ENCODE peak calls at places on chromosomes 16 and 17, in five cellular contexts. One of them, this sample, is unnamed.
A peak's percentile ranks its signal among the peaks of the same experiment; 100 is the strongest.

GRCh38 chr17:75087558-75088453 is at the start of gene SLC16A5:
- DNase-seq in IMR-90: peak; percentile 55
- DNase-seq in uterus: peak; percentile 90
- DNase-seq in endothelial cell: peak; percentile 96
- DNase-seq in dorsolateral prefrontal cortex: peak; percentile 30
- DNase-seq in this sample: peak; percentile 66

GRCh38 chr17:7557825-7558543 is 566 bp upstream of the TNFSF13 start:
- DNase-seq in IMR-90: peak; percentile 49
- DNase-seq in uterus: peak; percentile 86
- DNase-seq in endothelial cell: peak; percentile 66
- DNase-seq in dorsolateral prefrontal cortex: peak; percentile 68
- DNase-seq in this sample: peak; percentile 81

GRCh38 chr17:1110844-1111598 is 68.8 kb downstream of the ABR start:
- DNase-seq in uterus: peak; percentile 72
- DNase-seq in IMR-90: peak; percentile 91
- DNase-seq in endothelial cell: no peak
- DNase-seq in dorsolateral prefrontal cortex: peak; percentile 57
- DNase-seq in this sample: no peak

GRCh38 chr17:82320956-82321927 is 3.8 kb upstream of the CD7 start:
- DNase-seq in uterus: no peak
- DNase-seq in dorsolateral prefrontal cortex: no peak
- DNase-seq in endothelial cell: peak; percentile 66
- DNase-seq in IMR-90: no peak
- DNase-seq in this sample: peak; percentile 31

GRCh38 chr16:6016530-6017184 is 919.1 kb upstream of the EEF2KMT start:
- DNase-seq in dorsolateral prefrontal cortex: no peak
- DNase-seq in IMR-90: no peak
- DNase-seq in uterus: no peak
- DNase-seq in endothelial cell: peak; percentile 47
- DNase-seq in this sample: no peak

GRCh38 chr17:41505836-41506767 is 690 bp upstream of the KRT13 start:
- DNase-seq in IMR-90: no peak
- DNase-seq in endothelial cell: no peak
- DNase-seq in uterus: no peak
- DNase-seq in dorsolateral prefrontal cortex: no peak
- DNase-seq in this sample: no peak

GRCh38 chr16:73010150-73010676 is 37.7 kb downstream of the ZFHX3 start:
- DNase-seq in endothelial cell: no peak
- DNase-seq in uterus: no peak
- DNase-seq in dorsolateral prefrontal cortex: no peak
- DNase-seq in IMR-90: no peak
- DNase-seq in this sample: no peak

GRCh38 chr16:71893888-71894228 is 1.5 kb upstream of the IST1 start:
- DNase-seq in endothelial cell: no peak
- DNase-seq in IMR-90: no peak
- DNase-seq in uterus: no peak
- DNase-seq in dorsolateral prefrontal cortex: no peak
- DNase-seq in this sample: peak; percentile 71

GRCh38 chr16:29961479-29962343 is at the start of gene TMEM219:
- DNase-seq in uterus: peak; percentile 89
- DNase-seq in endothelial cell: peak; percentile 96
- DNase-seq in IMR-90: peak; percentile 83
- DNase-seq in dorsolateral prefrontal cortex: peak; percentile 84
- DNase-seq in this sample: peak; percentile 93

GRCh38 chr16:12235110-12235509 is 258.6 kb downstream of the SNX29 start:
- DNase-seq in endothelial cell: no peak
- DNase-seq in IMR-90: no peak
- DNase-seq in uterus: no peak
- DNase-seq in dorsolateral prefrontal cortex: peak; percentile 28
- DNase-seq in this sample: no peak

GRCh38 chr17:39036009-39036408 is 68.8 kb upstream of the FBXO47 start:
- DNase-seq in IMR-90: no peak
- DNase-seq in dorsolateral prefrontal cortex: no peak
- DNase-seq in uterus: no peak
- DNase-seq in endothelial cell: no peak
- DNase-seq in this sample: no peak

GRCh38 chr16:15043344-15043743 is 12.5 kb downstream of the NTAN1 start:
- DNase-seq in IMR-90: peak; percentile 25
- DNase-seq in dorsolateral prefrontal cortex: no peak
- DNase-seq in uterus: no peak
- DNase-seq in endothelial cell: no peak
- DNase-seq in this sample: no peak

GRCh38 chr16:54407596-54407995 is 121.0 kb upstream of the IRX3 start:
- DNase-seq in uterus: no peak
- DNase-seq in endothelial cell: no peak
- DNase-seq in dorsolateral prefrontal cortex: no peak
- DNase-seq in IMR-90: peak; percentile 1
- DNase-seq in this sample: no peak

GRCh38 chr17:1829189-1829578 is 518 bp downstream of the SMYD4 start:
- DNase-seq in endothelial cell: no peak
- DNase-seq in uterus: peak; percentile 33
- DNase-seq in dorsolateral prefrontal cortex: peak; percentile 19
- DNase-seq in IMR-90: no peak
- DNase-seq in this sample: peak; percentile 35

GRCh38 chr17:4936436-4936835 is 3.4 kb downstream of the SLC25A11 start:
- DNase-seq in uterus: no peak
- DNase-seq in IMR-90: no peak
- DNase-seq in dorsolateral prefrontal cortex: no peak
- DNase-seq in endothelial cell: no peak
- DNase-seq in this sample: no peak

GRCh38 chr16:76577003-76577402 is 299.8 kb downstream of the CNTNAP4 start:
- DNase-seq in uterus: no peak
- DNase-seq in IMR-90: no peak
- DNase-seq in endothelial cell: no peak
- DNase-seq in dorsolateral prefrontal cortex: no peak
- DNase-seq in this sample: no peak

GRCh38 chr17:63293310-63293709 is 152.8 kb downstream of the CYB561 start:
- DNase-seq in IMR-90: peak; percentile 72
- DNase-seq in dorsolateral prefrontal cortex: no peak
- DNase-seq in uterus: no peak
- DNase-seq in endothelial cell: no peak
- DNase-seq in this sample: no peak

GRCh38 chr17:27332052-27332403 is 38.1 kb downstream of the WSB1 start:
- DNase-seq in IMR-90: no peak
- DNase-seq in endothelial cell: no peak
- DNase-seq in uterus: no peak
- DNase-seq in dorsolateral prefrontal cortex: no peak
- DNase-seq in this sample: no peak

GRCh38 chr17:27336217-27336616 is 42.3 kb downstream of the WSB1 start:
- DNase-seq in endothelial cell: no peak
- DNase-seq in uterus: no peak
- DNase-seq in IMR-90: no peak
- DNase-seq in dorsolateral prefrontal cortex: no peak
- DNase-seq in this sample: no peak

GRCh38 chr17:27329146-27329805 is 35.4 kb downstream of the WSB1 start:
- DNase-seq in dorsolateral prefrontal cortex: no peak
- DNase-seq in IMR-90: no peak
- DNase-seq in endothelial cell: no peak
- DNase-seq in uterus: no peak
- DNase-seq in this sample: no peak

GRCh38 chr17:27333410-27333980 is 39.6 kb downstream of the WSB1 start:
- DNase-seq in uterus: no peak
- DNase-seq in dorsolateral prefrontal cortex: no peak
- DNase-seq in IMR-90: no peak
- DNase-seq in endothelial cell: no peak
- DNase-seq in this sample: no peak

DNA sequence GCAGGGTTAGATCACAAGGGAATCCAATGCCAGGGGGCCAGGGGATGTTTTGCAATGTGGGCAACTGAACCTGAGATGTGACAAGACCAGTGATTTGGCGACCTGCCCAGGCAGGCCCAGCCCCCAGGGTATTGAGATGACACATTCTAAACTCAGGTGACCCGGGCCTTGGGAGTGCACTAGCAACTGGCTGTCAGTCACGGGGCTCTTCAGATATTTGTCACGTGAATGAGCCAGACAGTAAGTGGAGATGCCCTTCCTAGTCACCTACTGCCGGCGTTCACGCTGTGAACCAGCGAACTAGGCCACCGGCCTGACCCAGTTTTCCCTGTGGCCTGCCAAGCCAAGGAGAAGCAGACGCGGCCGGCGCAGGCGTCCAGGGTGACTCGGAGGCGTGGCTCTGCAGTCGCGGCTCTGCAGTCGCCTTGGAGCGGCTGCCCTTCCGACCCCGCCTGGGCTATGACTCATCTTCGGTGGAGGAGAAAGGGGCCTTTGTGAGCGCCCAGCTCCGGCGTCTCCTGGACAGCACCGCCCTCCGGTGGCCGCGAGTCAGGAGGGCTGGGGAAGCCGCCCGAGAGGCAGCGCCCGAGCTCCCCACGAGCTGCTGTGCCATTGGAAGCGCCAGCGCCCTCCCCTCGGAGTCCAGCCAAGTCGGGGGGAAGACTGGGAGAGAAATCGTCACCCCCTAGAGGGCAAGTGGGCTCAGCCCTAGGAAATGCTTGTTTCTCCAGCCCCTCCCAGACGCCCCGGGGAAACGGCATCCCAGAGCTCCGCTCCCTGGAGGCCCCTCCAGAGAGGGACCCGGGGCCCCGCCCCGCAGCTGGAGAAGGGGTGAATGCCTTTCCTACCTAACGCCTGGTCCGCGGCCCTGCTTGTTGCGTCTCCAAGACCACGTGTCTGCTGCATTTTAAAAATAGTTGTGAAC is 38.8 kb downstream of the WSB1 start:
- DNase-seq in IMR-90: peak; percentile 94
- DNase-seq in endothelial cell: peak; percentile 93
- DNase-seq in dorsolateral prefrontal cortex: peak; percentile 95
- DNase-seq in uterus: peak; percentile 98
- DNase-seq in this sample: peak; percentile 98
- TF ChIP-seq CTCF in IMR-90: peak; percentile 96
- TF ChIP-seq CTCF in endothelial cell: peak; percentile 67
- TF ChIP-seq CTCF in dorsolateral prefrontal cortex: peak; percentile 95
- TF ChIP-seq CTCF in uterus: peak; percentile 96
- TF ChIP-seq CTCF in this sample: peak; percentile 91

DNA sequence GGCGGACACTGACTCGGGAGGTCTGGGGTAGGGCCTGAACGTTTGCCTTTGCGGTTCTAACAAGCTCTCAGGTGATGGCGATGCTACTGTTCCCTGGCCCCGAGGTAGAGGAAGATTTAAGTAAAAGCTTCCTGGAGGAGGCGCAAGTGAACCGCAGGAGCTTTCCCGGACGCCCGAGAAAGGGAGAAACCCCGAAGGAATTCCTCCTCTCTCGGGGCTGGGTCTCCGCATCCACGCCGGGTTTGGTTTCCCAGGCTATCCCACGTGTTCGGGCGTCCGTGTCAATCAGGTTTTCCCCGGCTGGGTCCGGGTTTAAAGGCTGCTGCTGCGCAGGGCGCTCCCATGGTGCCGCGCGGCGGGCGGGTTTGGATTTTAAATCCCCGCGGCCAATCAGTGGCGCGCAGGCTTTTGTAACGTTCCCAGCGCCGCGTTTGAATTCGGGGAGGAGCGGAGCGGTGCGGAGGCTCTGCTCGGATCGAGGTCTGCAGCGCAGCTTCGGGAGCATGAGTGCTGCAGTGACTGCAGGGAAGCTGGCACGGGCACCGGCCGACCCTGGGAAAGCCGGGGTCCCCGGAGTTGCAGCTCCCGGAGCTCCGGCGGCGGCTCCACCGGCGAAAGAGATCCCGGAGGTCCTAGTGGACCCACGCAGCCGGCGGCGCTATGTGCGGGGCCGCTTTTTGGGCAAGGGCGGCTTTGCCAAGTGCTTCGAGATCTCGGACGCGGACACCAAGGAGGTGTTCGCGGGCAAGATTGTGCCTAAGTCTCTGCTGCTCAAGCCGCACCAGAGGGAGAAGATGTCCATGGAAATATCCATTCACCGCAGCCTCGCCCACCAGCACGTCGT is at the start of gene PLK1:
- DNase-seq in IMR-90: peak; percentile 76
- DNase-seq in endothelial cell: peak; percentile 78
- DNase-seq in dorsolateral prefrontal cortex: peak; percentile 78
- DNase-seq in uterus: peak; percentile 32
- DNase-seq in this sample: peak; percentile 92
- TF ChIP-seq CTCF in IMR-90: peak; percentile 50
- TF ChIP-seq CTCF in endothelial cell: no peak
- TF ChIP-seq CTCF in dorsolateral prefrontal cortex: peak; percentile 40
- TF ChIP-seq CTCF in uterus: peak; percentile 17
- TF ChIP-seq CTCF in this sample: no peak

GRCh38 chr16:86887416-86887815 is 309.1 kb downstream of the FOXL1 start:
- DNase-seq in dorsolateral prefrontal cortex: no peak
- DNase-seq in IMR-90: no peak
- DNase-seq in uterus: no peak
- DNase-seq in endothelial cell: no peak
- DNase-seq in this sample: no peak

GRCh38 chr16:86891121-86891520 is 312.8 kb downstream of the FOXL1 start:
- DNase-seq in dorsolateral prefrontal cortex: no peak
- DNase-seq in uterus: no peak
- DNase-seq in IMR-90: no peak
- DNase-seq in endothelial cell: no peak
- DNase-seq in this sample: no peak

GRCh38 chr16:86886651-86887050 is 308.3 kb downstream of the FOXL1 start:
- DNase-seq in dorsolateral prefrontal cortex: no peak
- DNase-seq in endothelial cell: no peak
- DNase-seq in uterus: no peak
- DNase-seq in IMR-90: peak; percentile 41
- DNase-seq in this sample: no peak

GRCh38 chr16:86889974-86890373 is 311.6 kb downstream of the FOXL1 start:
- DNase-seq in IMR-90: no peak
- DNase-seq in dorsolateral prefrontal cortex: no peak
- DNase-seq in endothelial cell: no peak
- DNase-seq in uterus: no peak
- DNase-seq in this sample: no peak

GRCh38 chr16:86888240-86889044 is 310.1 kb downstream of the FOXL1 start:
- DNase-seq in uterus: no peak
- DNase-seq in dorsolateral prefrontal cortex: no peak
- DNase-seq in IMR-90: peak; percentile 43
- DNase-seq in endothelial cell: no peak
- DNase-seq in this sample: no peak
- TF ChIP-seq CTCF in uterus: no peak
- TF ChIP-seq CTCF in dorsolateral prefrontal cortex: no peak
- TF ChIP-seq CTCF in IMR-90: no peak
- TF ChIP-seq CTCF in endothelial cell: no peak
- TF ChIP-seq CTCF in this sample: no peak

GRCh38 chr17:81037783-81038733 is 3.1 kb downstream of the BAIAP2 start:
- DNase-seq in uterus: no peak
- DNase-seq in IMR-90: no peak
- DNase-seq in endothelial cell: no peak
- DNase-seq in dorsolateral prefrontal cortex: peak; percentile 57
- DNase-seq in this sample: peak; percentile 56
- TF ChIP-seq CTCF in uterus: no peak
- TF ChIP-seq CTCF in IMR-90: no peak
- TF ChIP-seq CTCF in endothelial cell: no peak
- TF ChIP-seq CTCF in dorsolateral prefrontal cortex: no peak
- TF ChIP-seq CTCF in this sample: no peak

GRCh38 chr17:58141505-58141904 is 6.7 kb upstream of the OR4D1 start:
- DNase-seq in dorsolateral prefrontal cortex: no peak
- DNase-seq in uterus: no peak
- DNase-seq in endothelial cell: no peak
- DNase-seq in IMR-90: no peak
- DNase-seq in this sample: no peak

GRCh38 chr17:58136669-58137279 is 11.4 kb upstream of the OR4D1 start:
- DNase-seq in IMR-90: no peak
- DNase-seq in uterus: no peak
- DNase-seq in endothelial cell: peak; percentile 24
- DNase-seq in dorsolateral prefrontal cortex: no peak
- DNase-seq in this sample: no peak
- TF ChIP-seq CTCF in IMR-90: peak; percentile 5
- TF ChIP-seq CTCF in uterus: no peak
- TF ChIP-seq CTCF in endothelial cell: no peak
- TF ChIP-seq CTCF in dorsolateral prefrontal cortex: no peak
- TF ChIP-seq CTCF in this sample: no peak